ENCODE peak calls at places on chromosome 18, in four cellular contexts. P is foreskin fibroblast, R is psoas muscle, A is GM13977. Q is an unnamed sample.

GRCh38 chr18:4020026-4020425 is 435.1 kb downstream of the DLGAP1 start:
- DNase-seq in P (no peak), R (no peak), A (no peak), Q (no peak)

GRCh38 chr18:62521588-62521987 is 1.2 kb upstream of the ZCCHC2 start:
- DNase-seq in P (peak), R (no peak), A (no peak), Q (no peak)

GRCh38 chr18:6816154-6816553 is 86.6 kb downstream of the ARHGAP28 start:
- DNase-seq in P (no peak), R (no peak), A (no peak), Q (no peak)

GRCh38 chr18:63859781-63860535 is 27.5 kb upstream of the SERPINB2 start:
- DNase-seq in P (no peak), R (no peak), A (no peak), Q (no peak)

GRCh38 chr18:46333371-46334199 is 229.4 kb downstream of the HAUS1 start:
- DNase-seq in P (peak), R (peak), A (no peak), Q (no peak)

GRCh38 chr18:37524139-37524538 is 41.5 kb downstream of the CELF4 start:
- DNase-seq in P (peak), R (no peak), A (no peak), Q (no peak)

GRCh38 chr18:9475643-9476580 is 599 bp downstream of the RALBP1 start:
- DNase-seq in P (peak), R (no peak), A (peak), Q (peak)

GRCh38 chr18:62576858-62577512 is 54.2 kb downstream of the ZCCHC2 start:
- DNase-seq in P (no peak), R (no peak), A (peak), Q (peak)

GRCh38 chr18:37551249-37551648 is 14.3 kb downstream of the CELF4 start:
- DNase-seq in P (no peak), R (no peak), A (no peak), Q (no peak)

GRCh38 chr18:55073116-55073515 is 113.9 kb upstream of the CCDC68 start:
- DNase-seq in P (peak), R (no peak), A (no peak), Q (no peak)

GRCh38 chr18:44013871-44014270 is 666.8 kb upstream of the SETBP1 start:
- DNase-seq in P (no peak), R (no peak), A (no peak), Q (no peak)

GRCh38 chr18:59691996-59692395 is 5.2 kb downstream of the CCBE1 start:
- DNase-seq in P (peak), R (no peak), A (no peak), Q (no peak)

GRCh38 chr18:25457196-25457595 is 105.2 kb upstream of the ZNF521 start:
- DNase-seq in P (peak), R (no peak), A (no peak), Q (no peak)

GRCh38 chr18:70390366-70391090 is 101.7 kb downstream of the SOCS6 start:
- DNase-seq in P (peak), R (no peak), A (no peak), Q (no peak)

GRCh38 chr18:67854340-67854739 is 337.8 kb upstream of the DSEL start:
- DNase-seq in P (peak), R (no peak), A (no peak), Q (no peak)

GRCh38 chr18:69980982-69981804 is 33.5 kb upstream of the CD226 start:
- DNase-seq in P (no peak), R (no peak), A (peak), Q (peak)

GRCh38 chr18:79258447-79258846 is 137.3 kb upstream of the NFATC1 start:
- DNase-seq in P (no peak), R (no peak), A (peak), Q (peak)

GRCh38 chr18:49911414-49911813 is 98.1 kb upstream of the ACAA2 start:
- DNase-seq in P (no peak), R (no peak), A (no peak), Q (no peak)

GRCh38 chr18:6313427-6313826 is 101.3 kb downstream of the L3MBTL4 start:
- DNase-seq in P (no peak), R (no peak), A (no peak), Q (no peak)

GRCh38 chr18:30183766-30184165 is 858.8 kb downstream of the DSC3 start:
- DNase-seq in P (no peak), R (no peak), A (no peak), Q (no peak)

GRCh38 chr18:12048827-12049175 is 44.8 kb upstream of the ANKRD62 start:
- DNase-seq in P (peak), R (no peak), A (no peak), Q (no peak)

GRCh38 chr18:59823611-59824195 is 76.1 kb upstream of the PMAIP1 start:
- DNase-seq in P (peak), R (peak), A (peak), Q (peak)

GRCh38 chr18:60064271-60064670 is 164.5 kb downstream of the PMAIP1 start:
- DNase-seq in P (peak), R (no peak), A (no peak), Q (no peak)

GRCh38 chr18:64207818-64208217 is 58.9 kb upstream of the LINC00305 start:
- DNase-seq in P (no peak), R (no peak), A (no peak), Q (no peak)

GRCh38 chr18:79481041-79481790 is 85.5 kb downstream of the NFATC1 start:
- DNase-seq in P (no peak), R (no peak), A (no peak), Q (no peak)

GRCh38 chr18:35345460-35345921 is 1.3 kb upstream of the ZNF24 start:
- DNase-seq in P (peak), R (no peak), A (peak), Q (peak)

GRCh38 chr18:23605941-23606340 is 19.6 kb upstream of the NPC1 start:
- DNase-seq in P (no peak), R (no peak), A (no peak), Q (no peak)

GRCh38 chr18:44495151-44495550 is 185.5 kb upstream of the SETBP1 start:
- DNase-seq in P (no peak), R (no peak), A (no peak), Q (no peak)

GRCh38 chr18:61833978-61834377 is 58.8 kb downstream of the RNF152 start:
- DNase-seq in P (peak), R (no peak), A (no peak), Q (no peak)

GRCh38 chr18:45166341-45167108 is 448.8 kb upstream of the SLC14A2 start:
- DNase-seq in P (peak), R (peak), A (no peak), Q (no peak)

GRCh38 chr18:30350263-30350662 is 692.3 kb downstream of the DSC3 start:
- DNase-seq in P (no peak), R (no peak), A (no peak), Q (no peak)

GRCh38 chr18:46152436-46152807 is 48.2 kb downstream of the HAUS1 start:
- DNase-seq in P (peak), R (peak), A (no peak), Q (no peak)

GRCh38 chr18:75159238-75159518 is 49.8 kb downstream of the PTGR3 start:
- DNase-seq in P (no peak), R (no peak), A (no peak), Q (no peak)

GRCh38 chr18:10942998-10943397 is 206.4 kb downstream of the PIEZO2 start:
- DNase-seq in P (no peak), R (no peak), A (no peak), Q (no peak)
- TF ChIP-seq CTCF in P (no peak), R (no peak), A (peak), Q (no peak)

DNA sequence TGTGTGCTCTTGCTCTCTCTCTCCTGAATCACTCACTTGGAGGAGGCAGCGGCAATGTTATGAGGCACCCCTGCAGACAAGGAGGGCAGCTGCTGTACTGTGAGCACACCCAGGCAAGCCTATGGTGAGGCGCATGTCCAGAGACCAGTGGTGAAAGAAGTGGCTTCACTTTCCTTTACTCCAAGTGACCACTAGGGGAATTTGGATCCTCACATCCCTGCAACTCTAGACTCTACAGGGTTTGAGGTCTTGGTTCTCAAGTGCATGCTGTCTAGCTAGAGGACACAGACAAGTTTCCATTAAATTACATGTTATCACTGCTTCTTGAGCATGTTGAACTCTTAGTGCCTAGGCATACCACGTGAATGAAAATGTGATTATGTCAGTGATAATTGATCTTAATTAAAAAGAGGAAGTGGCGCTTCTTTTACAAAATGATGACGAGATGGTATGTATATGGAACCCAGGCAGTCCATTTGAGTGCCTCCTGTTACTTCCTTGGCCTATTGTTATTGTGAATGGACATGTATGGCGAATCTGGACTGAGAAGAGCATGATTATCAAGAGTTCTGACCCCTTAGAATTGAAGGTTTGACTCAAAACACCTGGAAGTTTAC is 181.0 kb upstream of the CDH2 start:
- DNase-seq in P (no peak), R (no peak), A (no peak), Q (no peak)
- TF ChIP-seq CTCF in P (peak), R (no peak), A (no peak), Q (no peak)

DNA sequence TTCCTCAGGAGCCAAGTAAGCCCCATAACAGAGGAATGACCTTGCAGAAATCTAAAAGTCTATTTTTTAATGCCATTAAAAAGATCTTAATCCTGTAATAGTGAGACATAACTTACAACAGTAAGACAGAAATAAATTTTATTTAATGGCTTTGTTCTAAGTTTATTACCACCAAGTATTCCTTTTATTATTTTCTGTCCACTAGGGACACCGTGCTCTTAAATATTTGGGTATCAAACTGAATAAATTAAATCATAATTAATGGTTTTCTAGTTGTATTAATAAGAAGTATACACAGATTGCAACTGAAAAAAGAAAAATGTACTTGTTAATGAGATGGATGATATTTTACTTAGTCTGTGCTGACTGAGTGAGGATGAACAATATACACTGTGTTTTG is 3.1 kb upstream of the B4GALT6 start:
- DNase-seq in P (peak), R (no peak), A (no peak), Q (no peak)
- TF ChIP-seq CTCF in P (no peak), R (no peak), A (peak), Q (no peak)

GRCh38 chr18:22542400-22542835 is 124.7 kb upstream of the CTAGE1 start:
- DNase-seq in P (peak), R (peak), A (no peak), Q (no peak)

GRCh38 chr18:22545091-22545795 is 127.5 kb upstream of the CTAGE1 start:
- DNase-seq in P (no peak), R (no peak), A (no peak), Q (no peak)

GRCh38 chr18:22541232-22541631 is 123.5 kb upstream of the CTAGE1 start:
- DNase-seq in P (no peak), R (no peak), A (no peak), Q (no peak)

GRCh38 chr18:22544626-22545025 is 126.9 kb upstream of the CTAGE1 start:
- DNase-seq in P (peak), R (no peak), A (no peak), Q (no peak)

DNA sequence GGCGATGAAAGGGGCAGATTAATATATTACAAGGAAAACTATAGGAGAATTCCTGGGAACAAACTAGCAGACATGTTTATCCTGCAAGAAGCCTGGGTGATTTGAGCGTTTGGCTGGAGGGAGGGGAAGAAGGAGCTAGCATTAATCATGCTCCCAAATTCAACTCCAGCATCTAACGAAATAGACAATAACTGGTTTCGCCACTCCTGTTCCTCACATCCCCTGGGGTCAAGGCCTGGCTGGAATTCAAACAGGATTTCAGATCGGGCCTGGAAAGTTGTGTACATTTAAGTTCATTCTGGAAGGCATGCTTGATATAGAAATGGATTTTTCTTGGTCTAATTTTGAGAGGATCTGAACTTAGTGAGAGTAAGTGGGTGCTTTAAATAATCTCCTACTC is 126.0 kb upstream of the CTAGE1 start:
- DNase-seq in P (no peak), R (peak), A (no peak), Q (no peak)
- TF ChIP-seq CTCF in P (no peak), R (no peak), A (no peak), Q (no peak)

GRCh38 chr18:57435851-57436192 is 648 bp downstream of the ONECUT2 start:
- DNase-seq in P (no peak), R (no peak), A (peak), Q (peak)

GRCh38 chr18:57434177-57434535 is 1.0 kb upstream of the ONECUT2 start:
- DNase-seq in P (no peak), R (no peak), A (no peak), Q (no peak)

GRCh38 chr18:57433492-57434176 is 1.5 kb upstream of the ONECUT2 start:
- DNase-seq in P (no peak), R (no peak), A (peak), Q (no peak)

GRCh38 chr18:57436193-57436964 is 1.2 kb downstream of the ONECUT2 start:
- DNase-seq in P (no peak), R (no peak), A (peak), Q (peak)

GRCh38 chr18:57434536-57435494 is at the start of gene ONECUT2:
- DNase-seq in P (peak), R (peak), A (peak), Q (peak)
- TF ChIP-seq CTCF in P (no peak), R (no peak), A (no peak), Q (no peak)

GRCh38 chr18:76658627-76659026 is 163.6 kb upstream of the ZNF516 start:
- DNase-seq in P (peak), R (no peak), A (peak), Q (peak)
- TF ChIP-seq CTCF in P (peak), R (no peak), A (peak), Q (peak)